ENCODE peak calls at places on chromosomes 16 and 17, in four cellular contexts. One of them, this sample, is unnamed.
A peak's percentile ranks its signal among the peaks of the same experiment; 100 is the strongest.

GRCh38 chr17:77089118-77089477 is 51.7 kb upstream of the SEC14L1 start:
- DNase-seq in T-helper 9 cell: no peak
- DNase-seq in immature natural killer cell: no peak
- DNase-seq in CD4-positive, alpha-beta memory T cell: no peak
- DNase-seq in this sample: no peak

GRCh38 chr16:69417537-69418199 is 6.8 kb upstream of the CYB5B start:
- DNase-seq in immature natural killer cell: no peak
- DNase-seq in CD4-positive, alpha-beta memory T cell: no peak
- DNase-seq in T-helper 9 cell: no peak
- DNase-seq in this sample: peak; percentile 14

GRCh38 chr16:12976936-12977335 is 75.5 kb downstream of the SHISA9 start:
- DNase-seq in immature natural killer cell: no peak
- DNase-seq in CD4-positive, alpha-beta memory T cell: no peak
- DNase-seq in T-helper 9 cell: no peak
- DNase-seq in this sample: no peak

GRCh38 chr16:11361751-11362742 is 16.8 kb downstream of the RMI2 start:
- DNase-seq in T-helper 9 cell: peak; percentile 8
- DNase-seq in immature natural killer cell: peak; percentile 64
- DNase-seq in CD4-positive, alpha-beta memory T cell: peak; percentile 25
- DNase-seq in this sample: no peak

GRCh38 chr17:979539-980405 is at the start of gene NXN:
- DNase-seq in T-helper 9 cell: peak; percentile 95
- DNase-seq in CD4-positive, alpha-beta memory T cell: peak; percentile 81
- DNase-seq in immature natural killer cell: peak; percentile 86
- DNase-seq in this sample: peak; percentile 84

GRCh38 chr16:17977260-17977659 is 359.3 kb downstream of the NPIPA8 start:
- DNase-seq in immature natural killer cell: no peak
- DNase-seq in T-helper 9 cell: no peak
- DNase-seq in CD4-positive, alpha-beta memory T cell: no peak
- DNase-seq in this sample: no peak

GRCh38 chr17:33647976-33648375 is 354.9 kb upstream of the ASIC2 start:
- DNase-seq in T-helper 9 cell: no peak
- DNase-seq in CD4-positive, alpha-beta memory T cell: no peak
- DNase-seq in immature natural killer cell: no peak
- DNase-seq in this sample: peak; percentile 44

GRCh38 chr16:74448990-74449389 is 27.7 kb upstream of the CLEC18B start:
- DNase-seq in CD4-positive, alpha-beta memory T cell: no peak
- DNase-seq in immature natural killer cell: no peak
- DNase-seq in T-helper 9 cell: no peak
- DNase-seq in this sample: peak; percentile 18

GRCh38 chr17:63930951-63931575 is 1.1 kb downstream of the CD79B start:
- DNase-seq in CD4-positive, alpha-beta memory T cell: peak; percentile 43
- DNase-seq in immature natural killer cell: peak; percentile 55
- DNase-seq in T-helper 9 cell: peak; percentile 56
- DNase-seq in this sample: no peak

GRCh38 chr17:77124192-77124908 is 16.4 kb upstream of the SEC14L1 start:
- DNase-seq in T-helper 9 cell: no peak
- DNase-seq in CD4-positive, alpha-beta memory T cell: no peak
- DNase-seq in immature natural killer cell: no peak
- DNase-seq in this sample: no peak

GRCh38 chr16:29674188-29674587 is 4.8 kb upstream of the QPRT start:
- DNase-seq in CD4-positive, alpha-beta memory T cell: no peak
- DNase-seq in immature natural killer cell: no peak
- DNase-seq in T-helper 9 cell: no peak
- DNase-seq in this sample: peak; percentile 25

GRCh38 chr16:1078579-1079021 is 6.1 kb downstream of the SSTR5 start:
- DNase-seq in immature natural killer cell: no peak
- DNase-seq in CD4-positive, alpha-beta memory T cell: no peak
- DNase-seq in T-helper 9 cell: no peak
- DNase-seq in this sample: no peak

This sample was measured in G401.